ENCODE peak calls at places on chromosomes 11 and 22, in eight cellular contexts. One of them, this sample, is unnamed. For H3K4me1, the result is how much of the 10 kb centered on the place peaks cover.

GRCh38 chr22:38172489-38173155 is 9.0 kb downstream of the PLA2G6 start:
- DNase-seq in mammary epithelial cell: peak
- DNase-seq in pancreas: peak
- DNase-seq in sigmoid colon: peak
- DNase-seq in left ventricle myocardium inferior: peak
- DNase-seq in right atrium auricular region: peak
- DNase-seq in heart right ventricle: peak
- DNase-seq in uterus: peak
- DNase-seq in this sample: no peak

GRCh38 chr11:36729765-36730164 is 131.7 kb upstream of the RAG2 start:
- DNase-seq in mammary epithelial cell: no peak
- DNase-seq in pancreas: no peak
- DNase-seq in sigmoid colon: no peak
- DNase-seq in left ventricle myocardium inferior: no peak
- DNase-seq in right atrium auricular region: no peak
- DNase-seq in heart right ventricle: no peak
- DNase-seq in uterus: no peak
- DNase-seq in this sample: no peak

GRCh38 chr11:111357150-111358037 is 21.7 kb downstream of the POU2AF1 start:
- DNase-seq in mammary epithelial cell: no peak
- DNase-seq in pancreas: no peak
- DNase-seq in sigmoid colon: no peak
- DNase-seq in left ventricle myocardium inferior: no peak
- DNase-seq in right atrium auricular region: no peak
- DNase-seq in heart right ventricle: no peak
- DNase-seq in uterus: no peak
- DNase-seq in this sample: peak

GRCh38 chr11:105673089-105673488 is 63.2 kb downstream of the GRIA4 start:
- DNase-seq in mammary epithelial cell: peak
- DNase-seq in pancreas: peak
- DNase-seq in sigmoid colon: no peak
- DNase-seq in left ventricle myocardium inferior: no peak
- DNase-seq in right atrium auricular region: no peak
- DNase-seq in heart right ventricle: no peak
- DNase-seq in uterus: no peak
- DNase-seq in this sample: no peak

GRCh38 chr11:128862913-128863660 is 4.0 kb downstream of the KCNJ1 start:
- DNase-seq in mammary epithelial cell: peak
- DNase-seq in pancreas: no peak
- DNase-seq in sigmoid colon: no peak
- DNase-seq in left ventricle myocardium inferior: no peak
- DNase-seq in right atrium auricular region: no peak
- DNase-seq in heart right ventricle: no peak
- DNase-seq in uterus: no peak
- DNase-seq in this sample: no peak

GRCh38 chr11:6124245-6124644 is 16.8 kb downstream of the OR56B4 start:
- DNase-seq in mammary epithelial cell: no peak
- DNase-seq in pancreas: no peak
- DNase-seq in sigmoid colon: no peak
- DNase-seq in left ventricle myocardium inferior: no peak
- DNase-seq in right atrium auricular region: no peak
- DNase-seq in heart right ventricle: no peak
- DNase-seq in uterus: no peak
- DNase-seq in this sample: no peak

GRCh38 chr11:131704682-131705081 is 334.3 kb downstream of the NTM start:
- DNase-seq in mammary epithelial cell: no peak
- DNase-seq in pancreas: no peak
- DNase-seq in sigmoid colon: no peak
- DNase-seq in left ventricle myocardium inferior: no peak
- DNase-seq in right atrium auricular region: no peak
- DNase-seq in heart right ventricle: no peak
- DNase-seq in uterus: no peak
- DNase-seq in this sample: no peak

GRCh38 chr22:20080776-20081654 is 974 bp downstream of the DGCR8 start:
- DNase-seq in mammary epithelial cell: peak
- DNase-seq in pancreas: peak
- DNase-seq in sigmoid colon: no peak
- DNase-seq in left ventricle myocardium inferior: no peak
- DNase-seq in right atrium auricular region: no peak
- DNase-seq in heart right ventricle: no peak
- DNase-seq in uterus: no peak
- DNase-seq in this sample: no peak

GRCh38 chr11:29333993-29334780 is 682.6 kb downstream of the KCNA4 start:
- DNase-seq in mammary epithelial cell: peak
- DNase-seq in pancreas: no peak
- DNase-seq in sigmoid colon: no peak
- DNase-seq in left ventricle myocardium inferior: no peak
- DNase-seq in right atrium auricular region: no peak
- DNase-seq in heart right ventricle: no peak
- DNase-seq in uterus: no peak
- DNase-seq in this sample: no peak

GRCh38 chr11:122192634-122193245 is 76.7 kb upstream of the BLID start:
- DNase-seq in mammary epithelial cell: peak
- DNase-seq in pancreas: no peak
- DNase-seq in sigmoid colon: no peak
- DNase-seq in left ventricle myocardium inferior: no peak
- DNase-seq in right atrium auricular region: no peak
- DNase-seq in heart right ventricle: no peak
- DNase-seq in uterus: no peak
- DNase-seq in this sample: no peak

GRCh38 chr11:94602430-94603372 is 35.5 kb downstream of the PIWIL4 start:
- DNase-seq in mammary epithelial cell: peak
- DNase-seq in pancreas: peak
- DNase-seq in sigmoid colon: peak
- DNase-seq in left ventricle myocardium inferior: peak
- DNase-seq in right atrium auricular region: peak
- DNase-seq in heart right ventricle: peak
- DNase-seq in uterus: peak
- DNase-seq in this sample: no peak

GRCh38 chr11:71210861-71211260 is 41.5 kb downstream of the SHANK2 start:
- DNase-seq in mammary epithelial cell: no peak
- DNase-seq in pancreas: no peak
- DNase-seq in sigmoid colon: peak
- DNase-seq in left ventricle myocardium inferior: no peak
- DNase-seq in right atrium auricular region: no peak
- DNase-seq in heart right ventricle: no peak
- DNase-seq in uterus: no peak
- DNase-seq in this sample: no peak

GRCh38 chr22:49018601-49019000 is 809.1 kb downstream of the BRD1 start:
- DNase-seq in mammary epithelial cell: no peak
- DNase-seq in pancreas: peak
- DNase-seq in sigmoid colon: peak
- DNase-seq in left ventricle myocardium inferior: no peak
- DNase-seq in right atrium auricular region: peak
- DNase-seq in heart right ventricle: no peak
- DNase-seq in uterus: peak
- DNase-seq in this sample: no peak

GRCh38 chr11:2998073-2998850 is 6.1 kb upstream of the NAP1L4 start:
- DNase-seq in mammary epithelial cell: no peak
- DNase-seq in pancreas: peak
- DNase-seq in sigmoid colon: peak
- DNase-seq in left ventricle myocardium inferior: no peak
- DNase-seq in right atrium auricular region: no peak
- DNase-seq in heart right ventricle: no peak
- DNase-seq in uterus: no peak
- DNase-seq in this sample: no peak

GRCh38 chr22:39839917-39840510 is 53.5 kb downstream of the ENTHD1 start:
- DNase-seq in mammary epithelial cell: no peak
- DNase-seq in pancreas: no peak
- DNase-seq in sigmoid colon: no peak
- DNase-seq in left ventricle myocardium inferior: no peak
- DNase-seq in right atrium auricular region: no peak
- DNase-seq in heart right ventricle: no peak
- DNase-seq in uterus: no peak
- DNase-seq in this sample: no peak

GRCh38 chr11:128481135-128481534 is 106.2 kb downstream of the ETS1 start:
- DNase-seq in mammary epithelial cell: peak
- DNase-seq in pancreas: no peak
- DNase-seq in sigmoid colon: no peak
- DNase-seq in left ventricle myocardium inferior: no peak
- DNase-seq in right atrium auricular region: no peak
- DNase-seq in heart right ventricle: no peak
- DNase-seq in uterus: no peak
- DNase-seq in this sample: no peak

GRCh38 chr22:37054078-37054440 is 2.5 kb downstream of the KCTD17 start:
- DNase-seq in mammary epithelial cell: no peak
- DNase-seq in pancreas: no peak
- DNase-seq in sigmoid colon: no peak
- DNase-seq in left ventricle myocardium inferior: no peak
- DNase-seq in right atrium auricular region: no peak
- DNase-seq in heart right ventricle: no peak
- DNase-seq in uterus: no peak
- DNase-seq in this sample: no peak

GRCh38 chr11:119880143-119880542 is 151.1 kb upstream of the NECTIN1 start:
- DNase-seq in mammary epithelial cell: no peak
- DNase-seq in pancreas: no peak
- DNase-seq in sigmoid colon: no peak
- DNase-seq in left ventricle myocardium inferior: no peak
- DNase-seq in right atrium auricular region: no peak
- DNase-seq in heart right ventricle: no peak
- DNase-seq in uterus: no peak
- DNase-seq in this sample: no peak

GRCh38 chr22:39814899-39815298 is 78.7 kb downstream of the ENTHD1 start:
- DNase-seq in mammary epithelial cell: peak
- DNase-seq in pancreas: no peak
- DNase-seq in sigmoid colon: no peak
- DNase-seq in left ventricle myocardium inferior: no peak
- DNase-seq in right atrium auricular region: no peak
- DNase-seq in heart right ventricle: no peak
- DNase-seq in uterus: no peak
- DNase-seq in this sample: no peak

GRCh38 chr22:43217285-43218030 is 30.5 kb upstream of the TTLL12 start:
- DNase-seq in mammary epithelial cell: no peak
- DNase-seq in pancreas: no peak
- DNase-seq in sigmoid colon: no peak
- DNase-seq in left ventricle myocardium inferior: no peak
- DNase-seq in right atrium auricular region: no peak
- DNase-seq in heart right ventricle: no peak
- DNase-seq in uterus: no peak
- DNase-seq in this sample: no peak

GRCh38 chr22:35643991-35644390 is 4.3 kb upstream of the APOL6 start:
- DNase-seq in mammary epithelial cell: peak
- DNase-seq in pancreas: no peak
- DNase-seq in sigmoid colon: peak
- DNase-seq in left ventricle myocardium inferior: no peak
- DNase-seq in right atrium auricular region: no peak
- DNase-seq in heart right ventricle: no peak
- DNase-seq in uterus: no peak
- DNase-seq in this sample: no peak

GRCh38 chr11:39741066-39741465 is 1718.4 kb downstream of the LRRC4C start:
- DNase-seq in mammary epithelial cell: peak
- DNase-seq in pancreas: no peak
- DNase-seq in sigmoid colon: no peak
- DNase-seq in left ventricle myocardium inferior: no peak
- DNase-seq in right atrium auricular region: no peak
- DNase-seq in heart right ventricle: no peak
- DNase-seq in uterus: no peak
- DNase-seq in this sample: no peak

GRCh38 chr11:108435066-108435465 is 32.3 kb downstream of the C11orf65 start:
- DNase-seq in mammary epithelial cell: no peak
- DNase-seq in pancreas: no peak
- DNase-seq in sigmoid colon: no peak
- DNase-seq in left ventricle myocardium inferior: no peak
- DNase-seq in right atrium auricular region: no peak
- DNase-seq in heart right ventricle: no peak
- DNase-seq in uterus: no peak
- DNase-seq in this sample: no peak

GRCh38 chr22:45261407-45262088 is 20.9 kb upstream of the KIAA0930 start:
- DNase-seq in mammary epithelial cell: no peak
- DNase-seq in pancreas: no peak
- DNase-seq in sigmoid colon: no peak
- DNase-seq in left ventricle myocardium inferior: no peak
- DNase-seq in right atrium auricular region: no peak
- DNase-seq in heart right ventricle: no peak
- DNase-seq in uterus: no peak
- DNase-seq in this sample: no peak

GRCh38 chr11:45773271-45774022 is 31.5 kb upstream of the SLC35C1 start:
- DNase-seq in mammary epithelial cell: no peak
- DNase-seq in pancreas: no peak
- DNase-seq in sigmoid colon: no peak
- DNase-seq in left ventricle myocardium inferior: no peak
- DNase-seq in right atrium auricular region: peak
- DNase-seq in heart right ventricle: no peak
- DNase-seq in uterus: no peak
- DNase-seq in this sample: no peak

GRCh38 chr11:43515090-43515489 is 156.4 kb downstream of the TTC17 start:
- DNase-seq in mammary epithelial cell: no peak
- DNase-seq in pancreas: no peak
- DNase-seq in sigmoid colon: no peak
- DNase-seq in left ventricle myocardium inferior: no peak
- DNase-seq in right atrium auricular region: no peak
- DNase-seq in heart right ventricle: no peak
- DNase-seq in uterus: no peak
- DNase-seq in this sample: no peak

GRCh38 chr22:42284643-42285181 is 14.3 kb upstream of the TCF20 start:
- DNase-seq in mammary epithelial cell: no peak
- DNase-seq in pancreas: no peak
- DNase-seq in sigmoid colon: no peak
- DNase-seq in left ventricle myocardium inferior: no peak
- DNase-seq in right atrium auricular region: no peak
- DNase-seq in heart right ventricle: no peak
- DNase-seq in uterus: no peak
- DNase-seq in this sample: no peak

GRCh38 chr11:14309425-14310192 is 49.4 kb downstream of the RRAS2 start:
- DNase-seq in mammary epithelial cell: no peak
- DNase-seq in pancreas: no peak
- DNase-seq in sigmoid colon: no peak
- DNase-seq in left ventricle myocardium inferior: no peak
- DNase-seq in right atrium auricular region: no peak
- DNase-seq in heart right ventricle: no peak
- DNase-seq in uterus: no peak
- DNase-seq in this sample: no peak
- H3K4me1 ChIP-seq in mammary epithelial cell: under half
- H3K4me1 ChIP-seq in pancreas: under half
- H3K4me1 ChIP-seq in sigmoid colon: half or more
- H3K4me1 ChIP-seq in left ventricle myocardium inferior: half or more
- H3K4me1 ChIP-seq in right atrium auricular region: under half
- H3K4me1 ChIP-seq in heart right ventricle: half or more
- H3K4me1 ChIP-seq in uterus: under half
- H3K4me1 ChIP-seq in this sample: under half

GRCh38 chr11:127458561-127458960 is 458.0 kb upstream of the KIRREL3 start:
- DNase-seq in mammary epithelial cell: no peak
- DNase-seq in pancreas: no peak
- DNase-seq in sigmoid colon: no peak
- DNase-seq in left ventricle myocardium inferior: no peak
- DNase-seq in right atrium auricular region: no peak
- DNase-seq in heart right ventricle: no peak
- DNase-seq in uterus: no peak
- DNase-seq in this sample: no peak
- TF ChIP-seq CTCF in mammary epithelial cell: no peak
- TF ChIP-seq CTCF in pancreas: no peak
- TF ChIP-seq CTCF in sigmoid colon: no peak
- TF ChIP-seq CTCF in left ventricle myocardium inferior: no peak
- TF ChIP-seq CTCF in right atrium auricular region: no peak
- TF ChIP-seq CTCF in heart right ventricle: no peak
- TF ChIP-seq CTCF in uterus: no peak
- TF ChIP-seq CTCF in this sample: no peak

GRCh38 chr11:60873533-60873932 is 6.2 kb downstream of the ZP1 start:
- DNase-seq in mammary epithelial cell: no peak
- DNase-seq in pancreas: no peak
- DNase-seq in sigmoid colon: peak
- DNase-seq in left ventricle myocardium inferior: no peak
- DNase-seq in right atrium auricular region: no peak
- DNase-seq in heart right ventricle: no peak
- DNase-seq in uterus: peak
- DNase-seq in this sample: no peak
- H3K4me1 ChIP-seq in mammary epithelial cell: under half
- H3K4me1 ChIP-seq in pancreas: under half
- H3K4me1 ChIP-seq in sigmoid colon: under half
- H3K4me1 ChIP-seq in left ventricle myocardium inferior: half or more
- H3K4me1 ChIP-seq in right atrium auricular region: under half
- H3K4me1 ChIP-seq in heart right ventricle: half or more
- H3K4me1 ChIP-seq in uterus: under half
- H3K4me1 ChIP-seq in this sample: under half

GRCh38 chr22:31977141-31977781 is 32.9 kb downstream of the YWHAH start:
- DNase-seq in mammary epithelial cell: peak
- DNase-seq in pancreas: peak
- DNase-seq in sigmoid colon: peak
- DNase-seq in left ventricle myocardium inferior: peak
- DNase-seq in right atrium auricular region: peak
- DNase-seq in heart right ventricle: peak
- DNase-seq in uterus: peak
- DNase-seq in this sample: no peak
- TF ChIP-seq CTCF in mammary epithelial cell: peak
- TF ChIP-seq CTCF in pancreas: peak
- TF ChIP-seq CTCF in sigmoid colon: peak
- TF ChIP-seq CTCF in left ventricle myocardium inferior: peak
- TF ChIP-seq CTCF in right atrium auricular region: peak
- TF ChIP-seq CTCF in heart right ventricle: peak
- TF ChIP-seq CTCF in uterus: peak
- TF ChIP-seq CTCF in this sample: peak

This sample was measured in vagina.